ENCODE peak calls at places on chromosome 2, in ten cellular contexts. D, P, V, I, M, R, H, Z, Q and W are unnamed samples.

GRCh38 chr2:161373939-161374338 is 42.2 kb upstream of the TBR1 start:
- DNase-seq in I (no peak), H (peak), V (no peak), P (no peak), D (no peak), M (no peak), R (no peak), Z (no peak), Q (no peak), W (no peak)

GRCh38 chr2:85257359-85258193 is 70.2 kb downstream of the TGOLN2 start:
- DNase-seq in I (no peak), Q (no peak), M (no peak), D (no peak), V (peak), Z (no peak), H (peak), R (peak), P (no peak), W (no peak)

GRCh38 chr2:43225788-43226557 is 433 bp downstream of the ZFP36L2 start:
- DNase-seq in Z (peak), R (peak), H (peak), I (no peak), Q (peak), D (peak), P (peak), M (no peak), V (peak), W (peak)

GRCh38 chr2:173095356-173095755 is 19.7 kb downstream of the MAP3K20 start:
- DNase-seq in Q (no peak), I (no peak), Z (no peak), M (no peak), P (no peak), R (no peak), D (no peak), H (no peak), V (no peak), W (no peak)

GRCh38 chr2:29747786-29748470 is 173.5 kb downstream of the ALK start:
- DNase-seq in V (peak), D (peak), H (peak), Q (no peak), I (peak), Z (peak), P (peak), R (no peak), M (no peak), W (no peak)

GRCh38 chr2:222799262-222799918 is 61.4 kb upstream of the ACSL3 start:
- DNase-seq in V (no peak), I (no peak), R (peak), D (no peak), M (no peak), Q (no peak), P (no peak), Z (no peak), H (no peak), W (no peak)

GRCh38 chr2:11155326-11156059 is at the start of gene SLC66A3:
- DNase-seq in H (peak), D (peak), I (no peak), M (peak), Q (peak), P (peak), V (no peak), Z (peak), R (peak), W (peak)

GRCh38 chr2:197710424-197711042 is 5.4 kb downstream of the MARS2 start:
- DNase-seq in Q (no peak), D (no peak), H (no peak), P (peak), M (no peak), I (no peak), Z (no peak), R (no peak), V (no peak), W (no peak)

GRCh38 chr2:11132036-11132671 is 23.1 kb upstream of the SLC66A3 start:
- DNase-seq in H (no peak), D (no peak), Z (no peak), I (no peak), R (no peak), Q (no peak), V (no peak), M (no peak), P (no peak), W (no peak)

GRCh38 chr2:239779592-239779983 is 245.6 kb downstream of the NDUFA10 start:
- DNase-seq in R (no peak), H (no peak), Q (no peak), M (no peak), D (no peak), V (no peak), I (no peak), P (no peak), Z (no peak), W (no peak)

GRCh38 chr2:84855730-84856129 is 25.2 kb downstream of the TRABD2A start:
- DNase-seq in R (no peak), V (no peak), H (no peak), I (no peak), P (no peak), M (no peak), Q (no peak), Z (no peak), D (no peak), W (peak)